ENCODE peak calls at places on chromosome 15, in nine cellular contexts. Z is GM12865, U is Panc1, L is transverse colon, C is AG09309, E is tibial artery, S is choroid plexus epithelial cell, A is K562, K is sigmoid colon. B is an unnamed sample.

GRCh38 chr15:29324746-29325145 is 55.1 kb upstream of the NSMCE3 start:
- DNase-seq in L (no peak), K (no peak), C (no peak), A (no peak), Z (peak), U (no peak), S (peak), E (no peak), B (no peak)

GRCh38 chr15:58212909-58213526 is 74.8 kb downstream of the AQP9 start:
- DNase-seq in K (no peak), A (peak), U (no peak), Z (peak), S (peak), L (no peak), E (no peak), C (no peak), B (peak)

GRCh38 chr15:94234300-94234699 is 2.9 kb downstream of the MCTP2 start:
- DNase-seq in E (no peak), L (no peak), A (no peak), S (peak), C (no peak), U (no peak), K (no peak), Z (no peak), B (no peak)

GRCh38 chr15:35514759-35515158 is 31.2 kb downstream of the DPH6 start:
- DNase-seq in C (peak), E (no peak), U (no peak), K (no peak), A (no peak), S (peak), Z (no peak), L (no peak), B (no peak)

GRCh38 chr15:65901336-65901735 is 32.0 kb downstream of the RAB11A start:
- DNase-seq in E (no peak), L (no peak), U (no peak), Z (no peak), C (no peak), K (no peak), A (peak), S (no peak), B (no peak)

GRCh38 chr15:81000144-81000625 is 538 bp upstream of the TLNRD1 start:
- DNase-seq in E (no peak), U (no peak), Z (peak), L (no peak), S (peak), C (no peak), K (no peak), A (peak), B (no peak)

GRCh38 chr15:71612869-71613268 is 197.5 kb upstream of the NR2E3 start:
- DNase-seq in E (no peak), C (no peak), Z (no peak), U (no peak), K (no peak), L (no peak), A (no peak), S (no peak), B (no peak)

GRCh38 chr15:22956257-22956979 is 23.8 kb downstream of the CYFIP1 start:
- DNase-seq in S (peak), U (no peak), A (no peak), K (peak), E (peak), L (no peak), Z (no peak), C (no peak), B (no peak)

GRCh38 chr15:59116141-59116540 is 11.2 kb downstream of the CCNB2 start:
- DNase-seq in C (no peak), K (no peak), U (no peak), S (no peak), Z (no peak), E (no peak), L (no peak), A (no peak), B (no peak)

GRCh38 chr15:25246641-25247417 is 192.0 kb downstream of the UBE3A start:
- DNase-seq in K (peak), L (peak), C (no peak), Z (no peak), A (no peak), U (no peak), S (no peak), E (peak), B (no peak)

GRCh38 chr15:54017911-54018310 is 39.7 kb downstream of the UNC13C start:
- DNase-seq in U (no peak), Z (no peak), E (no peak), A (no peak), C (no peak), K (no peak), L (no peak), S (no peak), B (no peak)

GRCh38 chr15:69014454-69014853 is at the start of gene NOX5:
- DNase-seq in Z (no peak), C (peak), U (no peak), A (no peak), K (no peak), L (no peak), S (no peak), E (no peak), B (no peak)

GRCh38 chr15:95842576-95842975 is 487.9 kb upstream of the NR2F2 start:
- DNase-seq in Z (no peak), S (no peak), U (no peak), A (no peak), K (no peak), L (no peak), E (no peak), C (no peak), B (no peak)

GRCh38 chr15:66740802-66741201 is 38.8 kb downstream of the SMAD6 start:
- DNase-seq in C (peak), L (peak), K (peak), E (peak), U (no peak), A (no peak), S (no peak), Z (no peak), B (no peak)

GRCh38 chr15:51227967-51228783 is 110.2 kb downstream of the CYP19A1 start:
- DNase-seq in U (no peak), E (peak), Z (peak), C (peak), S (peak), K (no peak), L (no peak), A (peak), B (no peak)

GRCh38 chr15:76337739-76338554 is 1.4 kb downstream of the ISL2 start:
- DNase-seq in L (peak), Z (no peak), S (no peak), U (no peak), A (peak), C (no peak), E (no peak), K (no peak), B (no peak)

GRCh38 chr15:78177447-78177873 is 28.3 kb downstream of the IDH3A start:
- DNase-seq in L (peak), U (peak), C (no peak), A (peak), K (no peak), S (peak), Z (peak), E (no peak), B (no peak)

GRCh38 chr15:52060511-52060910 is 41.5 kb downstream of the MAPK6 start:
- DNase-seq in A (no peak), U (no peak), L (no peak), E (no peak), Z (no peak), S (no peak), C (no peak), K (no peak), B (no peak)

GRCh38 chr15:63509056-63509696 is 4.8 kb downstream of the USP3 start:
- DNase-seq in Z (no peak), K (no peak), C (no peak), A (no peak), E (no peak), U (no peak), L (no peak), S (no peak), B (no peak)

GRCh38 chr15:58182460-58183163 is 44.4 kb downstream of the AQP9 start:
- DNase-seq in K (no peak), S (peak), Z (peak), L (peak), E (no peak), C (no peak), U (peak), A (peak), B (no peak)

GRCh38 chr15:48005077-48005476 is 115.7 kb upstream of the SLC24A5 start:
- DNase-seq in A (no peak), K (no peak), U (no peak), C (no peak), Z (no peak), E (no peak), S (no peak), L (no peak), B (no peak)

GRCh38 chr15:85044251-85044853 is 62.7 kb downstream of the PDE8A start:
- DNase-seq in L (peak), K (peak), S (peak), Z (peak), C (peak), A (peak), E (no peak), U (peak), B (no peak)

GRCh38 chr15:79290642-79291275 is 8.2 kb downstream of the ANKRD34C start:
- DNase-seq in C (no peak), A (no peak), S (no peak), K (no peak), L (no peak), E (no peak), Z (no peak), U (no peak), B (no peak)

GRCh38 chr15:86236721-86237121 is 157.1 kb downstream of the AGBL1 start:
- DNase-seq in S (no peak), Z (no peak), C (no peak), L (no peak), U (no peak), A (no peak), E (no peak), K (no peak), B (no peak)

GRCh38 chr15:92586930-92587329 is 68.6 kb downstream of the FAM174B start:
- DNase-seq in U (no peak), L (no peak), Z (peak), S (no peak), E (no peak), A (no peak), C (no peak), K (no peak), B (no peak)

GRCh38 chr15:74490339-74490689 is 29.4 kb upstream of the UBL7 start:
- DNase-seq in C (no peak), E (no peak), K (no peak), A (no peak), L (no peak), U (no peak), Z (no peak), S (no peak), B (no peak)
- H3K4me3 ChIP-seq in C (no peak), E (no peak), K (no peak), A (no peak), L (no peak), U (no peak), Z (peak), S (no peak), B (no peak)

DNA sequence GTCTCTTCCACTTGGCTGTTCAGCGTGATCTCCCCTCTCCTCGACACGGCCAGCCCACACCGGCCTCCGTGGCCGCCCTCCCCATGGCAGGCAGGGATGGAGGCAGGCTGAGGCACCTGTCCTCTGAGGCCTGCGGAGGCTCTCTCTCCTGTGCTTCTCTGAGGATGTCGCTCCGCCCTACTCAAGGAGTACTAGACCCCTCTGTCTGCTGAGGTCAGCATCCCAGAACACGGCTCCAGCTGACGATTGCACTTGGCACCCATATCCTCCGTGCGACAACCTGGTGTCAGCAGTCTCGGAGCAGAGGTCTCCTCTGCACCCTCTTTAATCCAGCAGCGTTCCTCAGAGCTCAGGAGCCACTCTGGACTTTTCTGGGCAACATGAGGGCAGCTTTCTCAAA is 322.6 kb downstream of the OCA2 start:
- DNase-seq in U (no peak), Z (no peak), A (no peak), L (no peak), K (no peak), E (no peak), C (no peak), S (no peak), B (no peak)
- TF ChIP-seq CTCF in U (no peak), Z (no peak), A (no peak), L (no peak), K (no peak), E (no peak), C (no peak), S (no peak), B (no peak)

GRCh38 chr15:40320409-40320808 is 3.1 kb upstream of the INAFM2 start:
- DNase-seq in L (no peak), S (no peak), E (peak), C (no peak), A (no peak), Z (no peak), K (no peak), U (no peak), B (no peak)

GRCh38 chr15:40323239-40323952 is at the start of gene INAFM2:
- DNase-seq in L (peak), A (peak), S (peak), E (peak), Z (peak), K (peak), C (peak), U (no peak), B (peak)

GRCh38 chr15:40323953-40324937 is 753 bp downstream of the INAFM2 start:
- DNase-seq in E (peak), S (no peak), Z (peak), C (no peak), K (no peak), L (no peak), A (peak), U (no peak), B (no peak)

GRCh38 chr15:40320931-40321371 is 2.5 kb upstream of the INAFM2 start:
- DNase-seq in Z (peak), A (peak), E (peak), L (peak), K (peak), S (peak), C (no peak), U (no peak), B (no peak)

DNA sequence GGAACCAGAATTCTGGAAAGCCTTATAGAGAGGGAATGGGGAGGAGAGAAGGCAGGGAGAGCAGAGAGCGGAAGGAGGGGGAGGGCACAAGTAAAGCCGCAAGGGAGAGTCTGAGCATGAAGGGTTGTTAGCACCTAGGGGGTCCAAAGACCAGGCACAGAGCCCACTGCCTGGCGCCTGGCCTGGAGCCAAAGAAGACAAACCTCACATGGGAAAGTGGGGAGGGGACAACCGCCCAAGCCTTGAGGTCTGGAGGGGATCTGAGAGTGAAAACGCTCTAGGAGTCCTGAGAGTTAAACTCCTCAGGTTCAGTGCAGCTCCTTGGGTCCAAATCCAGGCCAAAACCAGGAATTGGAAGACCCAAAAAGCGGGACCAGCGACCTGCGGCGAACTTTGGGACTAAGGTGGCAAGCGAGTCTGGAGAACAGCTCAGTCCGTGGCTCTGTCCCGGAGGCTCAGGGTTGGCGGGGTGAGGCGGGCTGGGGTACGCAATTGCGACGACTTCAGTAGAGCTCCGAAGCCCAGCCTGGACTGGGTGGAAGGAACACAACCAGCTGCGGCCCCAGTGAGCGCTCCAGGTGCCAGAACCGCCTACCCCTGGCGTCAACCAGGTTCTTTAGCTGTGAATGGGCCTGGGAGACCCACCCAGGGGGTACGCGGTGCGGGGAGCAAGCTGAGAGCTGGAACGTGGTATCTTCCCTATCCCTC is 807 bp upstream of the INAFM2 start:
- DNase-seq in L (peak), Z (no peak), E (peak), U (no peak), C (no peak), A (no peak), K (peak), S (no peak), B (no peak)
- H3K4me3 ChIP-seq in L (no peak), Z (peak), E (peak), U (peak), C (no peak), A (peak), K (peak), S (peak), B (peak)

DNA sequence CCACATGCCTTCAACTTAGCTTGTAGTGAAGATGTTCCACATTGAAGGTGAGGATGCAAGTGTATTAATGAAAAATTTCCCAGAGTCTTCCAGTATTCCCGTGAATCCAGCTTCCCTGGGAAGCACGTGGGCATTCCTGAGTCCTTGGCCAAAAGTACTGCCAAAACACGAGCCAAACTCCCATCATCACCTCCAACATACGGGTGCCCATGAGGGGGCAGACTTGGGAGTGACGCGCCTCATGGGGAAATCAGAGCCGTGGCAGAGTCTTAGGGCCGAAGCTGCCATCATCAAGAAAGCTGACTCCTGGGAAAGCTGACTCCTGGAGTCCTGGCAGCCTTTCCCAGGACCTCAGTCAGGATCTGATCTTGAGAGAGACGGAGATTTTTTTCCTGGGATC is 20.1 kb upstream of the TM2D3 start:
- DNase-seq in S (no peak), E (no peak), C (no peak), Z (no peak), L (no peak), U (no peak), A (no peak), K (no peak), B (no peak)
- TF ChIP-seq CTCF in S (no peak), E (no peak), C (no peak), Z (no peak), L (no peak), U (no peak), A (no peak), K (no peak), B (no peak)

B was measured in LNCaP clone FGC.